ENCODE peak calls at places on chromosome 22, in five cellular contexts. V is H1, N is HepG2, W is WTC11, F is GM12878. Z is an unnamed sample.

GRCh38 chr22:44815099-44816070 is 63.0 kb downstream of the ARHGAP8 start:
- DNase-seq in V (no peak), N (no peak), W (no peak), F (no peak), Z (no peak)

GRCh38 chr22:19658057-19658966 is 56.0 kb upstream of the SEPTIN5 start:
- DNase-seq in V (no peak), N (no peak), W (no peak), F (no peak), Z (no peak)

GRCh38 chr22:50677493-50678217 is 5.0 kb downstream of the SHANK3 start:
- DNase-seq in V (no peak), N (no peak), W (no peak), F (no peak), Z (no peak)

GRCh38 chr22:47394504-47395440 is 632.3 kb downstream of the TBC1D22A start:
- DNase-seq in V (no peak), N (no peak), W (no peak), F (no peak), Z (no peak)

GRCh38 chr22:32991353-32992115 is 66.6 kb downstream of the SYN3 start:
- DNase-seq in V (no peak), N (no peak), W (no peak), F (no peak), Z (no peak)

GRCh38 chr22:29871684-29872083 is 11.3 kb upstream of the MTMR3 start:
- DNase-seq in V (no peak), N (peak), W (no peak), F (no peak), Z (peak)

GRCh38 chr22:46446799-46447198 is 90.6 kb downstream of the CELSR1 start:
- DNase-seq in V (no peak), N (no peak), W (no peak), F (no peak), Z (no peak)

GRCh38 chr22:46052331-46052771 is 75.4 kb upstream of the WNT7B start:
- DNase-seq in V (no peak), N (no peak), W (peak), F (no peak), Z (no peak)

GRCh38 chr22:46682011-46682731 is 55.9 kb downstream of the CERK start:
- DNase-seq in V (no peak), N (no peak), W (no peak), F (no peak), Z (no peak)

GRCh38 chr22:42732071-42732470 is 11.4 kb upstream of the A4GALT start:
- DNase-seq in V (no peak), N (no peak), W (no peak), F (no peak), Z (no peak)
- TF ChIP-seq ATF2 in V (no peak), N (no peak), W (no peak), F (no peak), Z (no peak)

DNA sequence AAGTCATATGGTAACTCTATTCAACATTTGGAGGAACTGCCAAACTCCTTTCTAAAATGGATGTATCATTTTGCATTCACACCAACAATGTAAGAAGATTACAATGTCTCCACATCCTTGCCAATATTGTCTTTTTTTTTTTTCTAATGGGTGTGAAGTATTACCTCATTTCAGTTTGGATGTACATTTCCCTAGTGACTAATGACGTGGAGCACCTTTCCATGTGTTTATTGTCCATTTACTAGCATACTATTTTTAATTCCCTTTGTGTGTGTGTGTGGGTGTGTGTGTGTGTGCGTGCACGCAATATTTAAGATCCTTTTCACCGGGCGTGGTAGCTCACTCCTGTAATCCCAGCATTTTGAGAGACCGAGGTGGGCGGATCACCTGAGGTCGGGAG is 62.7 kb downstream of the APOL3 start:
- DNase-seq in V (no peak), N (no peak), W (no peak), F (no peak), Z (no peak)
- TF ChIP-seq ATF2 in V (no peak), N (no peak), W (no peak), F (no peak), Z (no peak)

GRCh38 chr22:30887861-30888260 is 80.7 kb downstream of the MORC2 start:
- DNase-seq in V (no peak), N (no peak), W (no peak), F (no peak), Z (no peak)
- TF ChIP-seq ATF2 in V (no peak), N (no peak), W (no peak), F (no peak), Z (no peak)

DNA sequence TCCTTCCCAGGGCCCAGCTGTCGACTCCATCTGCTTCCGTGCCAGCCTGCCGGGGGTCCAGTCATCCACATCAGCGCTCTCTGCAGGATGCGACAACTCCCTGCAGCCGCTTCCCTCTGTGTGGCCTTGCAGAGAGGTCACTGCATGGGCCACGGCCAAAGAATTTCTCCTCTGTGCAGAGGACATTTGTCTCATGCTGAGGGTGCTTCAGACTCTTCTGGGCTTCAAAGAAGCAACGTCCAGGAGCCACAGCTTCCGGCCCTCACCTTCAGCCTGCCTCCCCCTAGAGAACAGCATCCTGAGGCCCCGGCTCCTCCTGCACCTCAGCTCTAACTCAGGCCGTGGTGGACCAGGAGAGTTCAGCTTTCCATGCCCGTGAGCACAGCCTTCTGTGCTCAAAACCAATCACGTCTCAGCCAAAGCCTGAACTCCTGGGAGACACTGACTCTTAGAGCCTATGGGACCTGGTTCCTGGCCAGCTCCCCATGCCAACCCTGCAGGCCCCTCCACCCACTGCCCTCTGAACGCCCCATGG is 258.9 kb downstream of the BRD1 start:
- DNase-seq in V (no peak), N (no peak), W (no peak), F (no peak), Z (no peak)
- TF ChIP-seq ATF2 in V (no peak), N (no peak), W (no peak), F (no peak), Z (no peak)

DNA sequence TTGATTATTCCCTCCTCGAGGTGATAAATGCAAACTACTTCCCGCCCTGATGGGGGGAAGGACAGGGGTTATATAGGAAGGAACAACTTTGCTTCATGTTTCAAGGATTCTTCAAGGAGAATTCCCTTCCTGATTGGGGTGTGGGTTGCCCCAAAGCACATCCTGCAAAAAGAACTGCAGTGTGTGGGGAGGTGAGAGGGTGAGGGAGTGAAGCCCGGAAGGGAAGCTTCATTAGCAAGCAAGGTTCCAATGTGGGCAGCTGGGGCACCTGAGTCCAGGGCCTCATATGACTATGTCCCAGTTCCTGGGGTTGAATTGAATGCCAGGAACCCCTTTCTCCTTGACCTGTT is 326.0 kb downstream of the MN1 start:
- DNase-seq in V (no peak), N (no peak), W (no peak), F (no peak), Z (no peak)
- TF ChIP-seq ATF2 in V (no peak), N (no peak), W (no peak), F (no peak), Z (no peak)

DNA sequence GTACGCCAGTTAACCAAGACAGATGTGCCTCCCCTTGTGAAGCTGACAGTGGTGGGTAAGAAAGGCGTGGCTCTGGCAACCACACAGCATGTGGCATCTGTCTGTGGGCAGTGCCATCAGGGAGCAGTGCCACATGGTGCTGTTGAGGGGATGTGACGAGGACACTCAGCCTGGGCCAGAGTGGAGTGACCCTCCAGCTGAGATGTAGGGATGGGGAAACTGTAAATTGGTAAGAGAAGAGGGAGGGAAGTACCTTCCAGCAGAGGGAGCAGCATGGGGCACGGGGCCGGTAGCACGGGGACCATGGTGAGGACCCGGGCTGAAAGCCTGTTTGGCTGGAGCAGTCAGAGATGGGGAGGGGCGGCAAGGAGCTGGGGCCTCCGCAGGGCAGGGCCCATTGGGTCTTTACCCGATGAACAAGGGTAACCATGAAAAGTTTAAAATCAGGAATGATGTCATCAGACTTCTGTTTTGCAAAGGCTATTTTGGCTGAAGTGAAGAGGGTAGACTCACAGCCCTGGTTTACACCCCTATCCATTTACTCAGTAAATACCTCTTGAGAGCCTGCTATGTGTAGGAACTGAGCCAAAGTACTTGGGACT is 10.4 kb downstream of the TMPRSS6 start:
- DNase-seq in V (no peak), N (no peak), W (peak), F (no peak), Z (no peak)
- TF ChIP-seq ATF2 in V (no peak), N (no peak), W (no peak), F (no peak), Z (no peak)

Z was measured in K562.